ENCODE peak calls at places on chromosomes 16 and 17, in ten cellular contexts. K is AG04450; C is A549; J is brain microvascular endothelial cell; X is left ventricle myocardium inferior; P is CD8-positive, alpha-beta T cell; V is ascending aorta; A is heart right ventricle; G is right atrium auricular region; F is tibial nerve. S is an unnamed sample.

GRCh38 chr16:24347556-24347955 is 91.4 kb downstream of the CACNG3 start:
- DNase-seq in K (no peak), C (no peak), J (no peak), X (no peak), P (no peak), V (no peak), A (no peak), G (no peak), F (no peak), S (no peak)

GRCh38 chr17:5509482-5509881 is 23.1 kb downstream of the MIS12 start:
- DNase-seq in K (peak), C (no peak), J (peak), X (no peak), P (no peak), V (no peak), A (no peak), G (no peak), F (no peak), S (no peak)

GRCh38 chr16:12231666-12232065 is 255.1 kb downstream of the SNX29 start:
- DNase-seq in K (peak), C (peak), J (peak), X (no peak), P (no peak), V (no peak), A (no peak), G (no peak), F (no peak), S (no peak)

GRCh38 chr17:49676276-49676868 is 1.5 kb downstream of the SPOP start:
- DNase-seq in K (no peak), C (no peak), J (peak), X (no peak), P (no peak), V (no peak), A (no peak), G (peak), F (no peak), S (no peak)

GRCh38 chr17:40038882-40039513 is 15.2 kb downstream of the MED24 start:
- DNase-seq in K (peak), C (peak), J (peak), X (peak), P (no peak), V (peak), A (peak), G (peak), F (peak), S (peak)

GRCh38 chr17:16980813-16981731 is 9.2 kb upstream of the TNFRSF13B start:
- DNase-seq in K (no peak), C (no peak), J (no peak), X (no peak), P (no peak), V (no peak), A (no peak), G (peak), F (no peak), S (no peak)

GRCh38 chr16:57041182-57042156 is 50.9 kb upstream of the CPNE2 start:
- DNase-seq in K (no peak), C (peak), J (no peak), X (no peak), P (peak), V (no peak), A (no peak), G (no peak), F (no peak), S (no peak)

GRCh38 chr16:25855818-25856217 is 164.1 kb downstream of the HS3ST4 start:
- DNase-seq in K (no peak), C (no peak), J (no peak), X (no peak), P (no peak), V (no peak), A (no peak), G (no peak), F (no peak), S (no peak)

GRCh38 chr17:44108440-44109311 is 14.8 kb downstream of the HDAC5 start:
- DNase-seq in K (peak), C (peak), J (peak), X (peak), P (no peak), V (peak), A (peak), G (peak), F (peak), S (peak)

GRCh38 chr16:15518412-15519351 is 84.3 kb downstream of the BMERB1 start:
- DNase-seq in K (peak), C (peak), J (peak), X (peak), P (no peak), V (peak), A (peak), G (peak), F (peak), S (no peak)

GRCh38 chr17:31869031-31869430 is 10.0 kb upstream of the COPRS start:
- DNase-seq in K (no peak), C (no peak), J (peak), X (no peak), P (no peak), V (no peak), A (no peak), G (no peak), F (no peak), S (no peak)

GRCh38 chr17:19766421-19767270 is 18.5 kb upstream of the ALDH3A1 start:
- DNase-seq in K (no peak), C (peak), J (peak), X (peak), P (peak), V (peak), A (peak), G (peak), F (peak), S (peak)

GRCh38 chr16:74201561-74201960 is 95.1 kb upstream of the PSMD7 start:
- DNase-seq in K (no peak), C (no peak), J (no peak), X (no peak), P (no peak), V (no peak), A (no peak), G (no peak), F (no peak), S (no peak)

GRCh38 chr16:86640265-86640843 is 62.0 kb downstream of the FOXL1 start:
- DNase-seq in K (no peak), C (no peak), J (no peak), X (no peak), P (no peak), V (no peak), A (no peak), G (no peak), F (no peak), S (no peak)

GRCh38 chr16:48895142-48895541 is 285.2 kb upstream of the N4BP1 start:
- DNase-seq in K (no peak), C (no peak), J (no peak), X (no peak), P (no peak), V (no peak), A (no peak), G (no peak), F (no peak), S (peak)

GRCh38 chr17:2867441-2868424 is 71.5 kb downstream of the RAP1GAP2 start:
- DNase-seq in K (peak), C (peak), J (peak), X (no peak), P (no peak), V (no peak), A (no peak), G (no peak), F (no peak), S (no peak)

GRCh38 chr17:67994827-67995567 is 1.3 kb downstream of the C17orf58 start:
- DNase-seq in K (no peak), C (peak), J (peak), X (no peak), P (no peak), V (peak), A (no peak), G (no peak), F (no peak), S (no peak)

GRCh38 chr16:86963600-86964575 is 353.3 kb downstream of the C16orf95 start:
- DNase-seq in K (no peak), C (no peak), J (no peak), X (no peak), P (no peak), V (no peak), A (no peak), G (no peak), F (no peak), S (no peak)

GRCh38 chr17:79843917-79844815 is 4.9 kb upstream of the CBX4 start:
- DNase-seq in K (no peak), C (peak), J (no peak), X (peak), P (no peak), V (no peak), A (peak), G (no peak), F (no peak), S (no peak)

GRCh38 chr17:9725575-9725974 is 65.8 kb downstream of the DHRS7C start:
- DNase-seq in K (no peak), C (peak), J (no peak), X (no peak), P (no peak), V (no peak), A (no peak), G (no peak), F (no peak), S (no peak)

GRCh38 chr16:47777191-47777590 is 316.1 kb downstream of the PHKB start:
- DNase-seq in K (no peak), C (no peak), J (peak), X (no peak), P (no peak), V (no peak), A (no peak), G (no peak), F (no peak), S (no peak)

GRCh38 chr16:9012848-9013507 is 49.3 kb upstream of the USP7 start:
- DNase-seq in K (no peak), C (no peak), J (no peak), X (no peak), P (no peak), V (no peak), A (peak), G (no peak), F (no peak), S (no peak)

GRCh38 chr16:17205279-17206139 is 265.3 kb downstream of the XYLT1 start:
- DNase-seq in K (peak), C (no peak), J (no peak), X (no peak), P (no peak), V (no peak), A (no peak), G (no peak), F (no peak), S (no peak)

GRCh38 chr16:83420206-83420760 is 387.5 kb upstream of the HSBP1 start:
- DNase-seq in K (no peak), C (no peak), J (peak), X (no peak), P (no peak), V (no peak), A (no peak), G (no peak), F (no peak), S (no peak)

GRCh38 chr16:84449156-84450140 is 55.0 kb downstream of the MEAK7 start:
- DNase-seq in K (no peak), C (no peak), J (no peak), X (no peak), P (peak), V (no peak), A (no peak), G (no peak), F (no peak), S (peak)

GRCh38 chr17:18238299-18238698 is 12.9 kb downstream of the LLGL1 start:
- DNase-seq in K (no peak), C (no peak), J (no peak), X (no peak), P (no peak), V (no peak), A (no peak), G (no peak), F (no peak), S (no peak)

GRCh38 chr16:67528222-67528869 is at the start of gene RIPOR1:
- DNase-seq in K (no peak), C (peak), J (no peak), X (peak), P (no peak), V (peak), A (peak), G (no peak), F (no peak), S (peak)

GRCh38 chr17:38656959-38657823 is 17.6 kb downstream of the EPOP start:
- DNase-seq in K (no peak), C (no peak), J (no peak), X (no peak), P (no peak), V (no peak), A (no peak), G (no peak), F (no peak), S (no peak)

GRCh38 chr17:17989618-17990017 is 17.0 kb downstream of the DRC3 start:
- DNase-seq in K (no peak), C (no peak), J (no peak), X (no peak), P (no peak), V (no peak), A (no peak), G (no peak), F (no peak), S (no peak)

GRCh38 chr17:58006563-58006923 is 503 bp downstream of the SRSF1 start:
- DNase-seq in K (peak), C (peak), J (peak), X (peak), P (peak), V (peak), A (peak), G (peak), F (peak), S (peak)

GRCh38 chr17:70089513-70090148 is 14.6 kb downstream of the KCNJ16 start:
- DNase-seq in K (no peak), C (no peak), J (no peak), X (no peak), P (no peak), V (no peak), A (no peak), G (no peak), F (no peak), S (no peak)

GRCh38 chr17:70091681-70092080 is 16.7 kb downstream of the KCNJ16 start:
- DNase-seq in K (peak), C (no peak), J (no peak), X (no peak), P (no peak), V (no peak), A (no peak), G (no peak), F (no peak), S (no peak)

GRCh38 chr17:70091005-70091568 is 16.1 kb downstream of the KCNJ16 start:
- DNase-seq in K (no peak), C (no peak), J (no peak), X (no peak), P (no peak), V (no peak), A (no peak), G (no peak), F (no peak), S (no peak)

GRCh38 chr17:70095455-70095854 is 20.4 kb downstream of the KCNJ16 start:
- DNase-seq in K (no peak), C (no peak), J (no peak), X (no peak), P (no peak), V (no peak), A (no peak), G (no peak), F (no peak), S (no peak)

DNA sequence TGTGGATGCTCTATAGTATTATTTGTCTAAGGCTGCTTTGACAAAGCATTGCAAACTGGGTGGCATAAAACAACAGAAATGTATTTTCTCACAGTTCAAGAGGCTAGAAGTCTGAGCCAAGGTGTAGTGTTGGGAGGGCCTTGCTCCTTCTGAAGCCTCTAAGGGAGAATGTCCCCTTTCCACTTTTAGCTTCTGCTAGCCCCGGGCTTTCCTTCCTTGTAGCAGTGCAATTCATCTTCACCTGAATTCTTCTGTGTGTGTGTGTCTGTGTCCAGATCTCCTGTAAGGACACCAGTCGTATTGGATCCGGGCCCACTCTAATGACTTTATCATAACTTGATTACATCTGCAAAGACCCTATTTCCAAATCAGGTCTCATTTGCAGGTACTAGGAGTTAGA is 18.1 kb downstream of the KCNJ16 start:
- DNase-seq in K (no peak), C (no peak), J (no peak), X (no peak), P (no peak), V (no peak), A (no peak), G (no peak), F (no peak), S (no peak)
- TF ChIP-seq CTCF in K (no peak), C (no peak), J (no peak), X (no peak), P (no peak), V (no peak), A (no peak), G (no peak), F (no peak), S (no peak)

GRCh38 chr17:73104450-73104849 is 12.0 kb upstream of the SLC39A11 start:
- DNase-seq in K (no peak), C (no peak), J (no peak), X (no peak), P (no peak), V (no peak), A (no peak), G (no peak), F (no peak), S (no peak)

GRCh38 chr17:73105448-73105847 is 13.0 kb upstream of the SLC39A11 start:
- DNase-seq in K (no peak), C (no peak), J (no peak), X (no peak), P (no peak), V (no peak), A (no peak), G (no peak), F (no peak), S (no peak)

GRCh38 chr17:73101031-73101430 is 8.5 kb upstream of the SLC39A11 start:
- DNase-seq in K (no peak), C (no peak), J (no peak), X (no peak), P (no peak), V (no peak), A (no peak), G (no peak), F (no peak), S (no peak)

GRCh38 chr17:73100363-73100762 is 7.9 kb upstream of the SLC39A11 start:
- DNase-seq in K (no peak), C (no peak), J (no peak), X (no peak), P (no peak), V (no peak), A (no peak), G (no peak), F (no peak), S (no peak)

DNA sequence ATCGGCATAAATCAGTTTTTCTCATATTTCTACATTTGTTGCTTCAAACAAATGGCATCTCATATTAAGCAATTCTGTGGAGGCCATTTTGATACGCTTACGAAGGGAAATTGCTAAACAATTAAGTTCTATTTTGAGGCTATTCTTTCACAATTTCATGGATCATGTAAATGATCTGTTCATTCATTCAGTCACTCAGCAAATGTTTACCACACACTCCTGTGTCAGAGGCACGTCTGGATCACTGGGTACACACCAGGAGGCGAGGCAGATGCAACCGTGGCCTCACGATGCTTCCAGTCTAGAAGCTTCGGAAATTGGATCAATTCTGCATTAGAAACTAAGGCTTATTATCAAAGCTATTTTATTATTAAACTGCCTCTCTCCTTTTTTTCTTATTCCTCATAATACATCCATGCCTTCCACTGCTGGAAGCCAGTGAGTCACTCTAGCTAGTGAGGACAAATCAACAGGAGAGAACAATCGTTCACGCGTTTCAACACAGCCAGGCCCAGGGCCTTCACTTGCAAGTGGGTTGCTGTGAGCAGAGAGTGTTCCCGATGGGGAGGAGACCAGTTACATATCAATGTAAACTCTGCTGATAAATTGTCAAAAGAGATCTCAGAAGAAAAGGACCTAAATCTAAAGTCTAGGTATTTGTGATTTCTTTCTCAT is 11.3 kb upstream of the SLC39A11 start:
- DNase-seq in K (no peak), C (no peak), J (peak), X (no peak), P (no peak), V (no peak), A (no peak), G (no peak), F (no peak), S (no peak)
- H3K27ac ChIP-seq in K (no peak), C (no peak), J (no peak), X (no peak), P (no peak), V (no peak), A (no peak), G (no peak), F (no peak), S (no peak)

GRCh38 chr16:80924372-80924978 is 82.2 kb downstream of the CMC2 start:
- DNase-seq in K (no peak), C (peak), J (peak), X (peak), P (no peak), V (no peak), A (peak), G (no peak), F (peak), S (no peak)
- TF ChIP-seq CTCF in K (peak), C (peak), J (peak), X (peak), P (peak), V (peak), A (peak), G (peak), F (no peak), S (no peak)

GRCh38 chr16:3121843-3122467 is 9.6 kb downstream of the ZNF205 start:
- DNase-seq in K (no peak), C (no peak), J (no peak), X (no peak), P (no peak), V (no peak), A (no peak), G (no peak), F (no peak), S (no peak)
- H3K27ac ChIP-seq in K (no peak), C (no peak), J (no peak), X (no peak), P (no peak), V (no peak), A (no peak), G (no peak), F (no peak), S (no peak)

GRCh38 chr17:73642659-73643011 is 1.6 kb downstream of the SDK2 start:
- DNase-seq in K (no peak), C (no peak), J (no peak), X (no peak), P (no peak), V (no peak), A (no peak), G (no peak), F (no peak), S (no peak)

GRCh38 chr17:73641779-73642580 is 2.3 kb downstream of the SDK2 start:
- DNase-seq in K (no peak), C (no peak), J (no peak), X (no peak), P (no peak), V (no peak), A (no peak), G (no peak), F (no peak), S (no peak)

GRCh38 chr17:73644145-73645049 is at the start of gene SDK2:
- DNase-seq in K (no peak), C (peak), J (no peak), X (no peak), P (peak), V (no peak), A (no peak), G (no peak), F (no peak), S (no peak)

GRCh38 chr17:73643846-73644144 is 450 bp downstream of the SDK2 start:
- DNase-seq in K (no peak), C (no peak), J (no peak), X (no peak), P (no peak), V (no peak), A (no peak), G (no peak), F (no peak), S (no peak)

GRCh38 chr17:73643012-73643845 is 1.0 kb downstream of the SDK2 start:
- DNase-seq in K (no peak), C (peak), J (no peak), X (peak), P (peak), V (no peak), A (peak), G (no peak), F (no peak), S (no peak)
- TF ChIP-seq CTCF in K (no peak), C (peak), J (no peak), X (no peak), P (no peak), V (peak), A (no peak), G (no peak), F (peak), S (no peak)

DNA sequence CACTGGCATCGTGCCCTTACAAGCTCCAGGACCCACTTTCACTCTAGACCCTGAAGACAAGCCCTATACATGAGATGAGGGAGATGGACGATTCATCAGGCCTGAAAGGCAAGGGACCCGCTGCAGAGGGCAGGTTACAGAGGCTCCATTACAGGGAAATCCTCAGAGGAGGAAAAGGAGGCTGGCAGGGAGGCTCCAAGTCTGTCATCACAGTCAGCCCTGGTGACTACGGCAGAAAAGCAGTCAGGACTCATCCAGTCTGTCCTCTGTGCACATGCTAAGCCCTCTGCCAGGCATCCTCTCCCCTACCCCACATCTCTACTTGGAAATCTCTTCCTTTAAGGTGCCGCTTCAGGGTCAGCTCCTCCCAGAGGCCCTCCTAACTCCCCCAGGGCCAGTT is 197.7 kb upstream of the CDH5 start:
- DNase-seq in K (no peak), C (no peak), J (no peak), X (no peak), P (no peak), V (no peak), A (no peak), G (peak), F (no peak), S (peak)
- H3K27ac ChIP-seq in K (no peak), C (no peak), J (no peak), X (no peak), P (no peak), V (no peak), A (no peak), G (no peak), F (no peak), S (no peak)

GRCh38 chr16:2425825-2426430 is 3.3 kb upstream of the CCNF start:
- DNase-seq in K (no peak), C (no peak), J (no peak), X (no peak), P (no peak), V (peak), A (no peak), G (no peak), F (no peak), S (no peak)
- TF ChIP-seq CTCF in K (no peak), C (no peak), J (no peak), X (no peak), P (no peak), V (no peak), A (no peak), G (no peak), F (no peak), S (no peak)

S was measured in coronary artery.